ENCODE peak calls at places on chromosomes 1 and 21, in eight cellular contexts. One of them, this sample, is unnamed.

GRCh38 chr1:30160999-30161689 is 562.2 kb downstream of the MATN1 start:
- DNase-seq in tibial nerve: no peak
- DNase-seq in GDM1: no peak
- DNase-seq in neural crest cell: no peak
- DNase-seq in T follicular helper cell: no peak
- DNase-seq in ELF-1: no peak
- DNase-seq in stimulated activated naive CD8-positive, alpha-beta T cell treated with anti-CD3 and anti-CD28 coated beads, Interleukin-15, Interleukin-2, amounts not matched to agents 100 U/mL and 50 U/mL, for 24 hours: no peak
- DNase-seq in type B pancreatic cell: peak; percentile 34
- DNase-seq in this sample: no peak

GRCh38 chr1:169509354-169509753 is 23.6 kb upstream of the SLC19A2 start:
- DNase-seq in tibial nerve: no peak
- DNase-seq in GDM1: no peak
- DNase-seq in neural crest cell: no peak
- DNase-seq in T follicular helper cell: no peak
- DNase-seq in ELF-1: no peak
- DNase-seq in stimulated activated naive CD8-positive, alpha-beta T cell treated with anti-CD3 and anti-CD28 coated beads, Interleukin-15, Interleukin-2, amounts not matched to agents 100 U/mL and 50 U/mL, for 24 hours: no peak
- DNase-seq in type B pancreatic cell: no peak
- DNase-seq in this sample: no peak

GRCh38 chr1:177954076-177954475 is 15.8 kb downstream of the SEC16B start:
- DNase-seq in tibial nerve: no peak
- DNase-seq in GDM1: no peak
- DNase-seq in neural crest cell: no peak
- DNase-seq in T follicular helper cell: no peak
- DNase-seq in ELF-1: no peak
- DNase-seq in stimulated activated naive CD8-positive, alpha-beta T cell treated with anti-CD3 and anti-CD28 coated beads, Interleukin-15, Interleukin-2, amounts not matched to agents 100 U/mL and 50 U/mL, for 24 hours: no peak
- DNase-seq in type B pancreatic cell: no peak
- DNase-seq in this sample: no peak

GRCh38 chr1:162627662-162628296 is 4.5 kb upstream of the DDR2 start:
- DNase-seq in tibial nerve: no peak
- DNase-seq in GDM1: peak; percentile 2
- DNase-seq in neural crest cell: no peak
- DNase-seq in T follicular helper cell: no peak
- DNase-seq in ELF-1: no peak
- DNase-seq in stimulated activated naive CD8-positive, alpha-beta T cell treated with anti-CD3 and anti-CD28 coated beads, Interleukin-15, Interleukin-2, amounts not matched to agents 100 U/mL and 50 U/mL, for 24 hours: no peak
- DNase-seq in type B pancreatic cell: no peak
- DNase-seq in this sample: no peak

GRCh38 chr1:1406101-1406820 is 832 bp downstream of the MRPL20 start:
- DNase-seq in tibial nerve: no peak
- DNase-seq in GDM1: no peak
- DNase-seq in neural crest cell: no peak
- DNase-seq in T follicular helper cell: no peak
- DNase-seq in ELF-1: no peak
- DNase-seq in stimulated activated naive CD8-positive, alpha-beta T cell treated with anti-CD3 and anti-CD28 coated beads, Interleukin-15, Interleukin-2, amounts not matched to agents 100 U/mL and 50 U/mL, for 24 hours: peak; percentile 37
- DNase-seq in type B pancreatic cell: no peak
- DNase-seq in this sample: no peak

GRCh38 chr1:88327391-88328267 is 356.4 kb upstream of the PKN2 start:
- DNase-seq in tibial nerve: no peak
- DNase-seq in GDM1: no peak
- DNase-seq in neural crest cell: no peak
- DNase-seq in T follicular helper cell: no peak
- DNase-seq in ELF-1: peak; percentile 4
- DNase-seq in stimulated activated naive CD8-positive, alpha-beta T cell treated with anti-CD3 and anti-CD28 coated beads, Interleukin-15, Interleukin-2, amounts not matched to agents 100 U/mL and 50 U/mL, for 24 hours: no peak
- DNase-seq in type B pancreatic cell: no peak
- DNase-seq in this sample: no peak

GRCh38 chr1:112807117-112807516 is 92.0 kb upstream of the PPM1J start:
- DNase-seq in tibial nerve: no peak
- DNase-seq in GDM1: no peak
- DNase-seq in neural crest cell: no peak
- DNase-seq in T follicular helper cell: no peak
- DNase-seq in ELF-1: peak; percentile 84
- DNase-seq in stimulated activated naive CD8-positive, alpha-beta T cell treated with anti-CD3 and anti-CD28 coated beads, Interleukin-15, Interleukin-2, amounts not matched to agents 100 U/mL and 50 U/mL, for 24 hours: no peak
- DNase-seq in type B pancreatic cell: no peak
- DNase-seq in this sample: no peak

GRCh38 chr21:43944181-43944633 is 67.9 kb upstream of the TRAPPC10 start:
- DNase-seq in tibial nerve: no peak
- DNase-seq in GDM1: no peak
- DNase-seq in neural crest cell: peak; percentile 20
- DNase-seq in T follicular helper cell: no peak
- DNase-seq in ELF-1: peak; percentile 21
- DNase-seq in stimulated activated naive CD8-positive, alpha-beta T cell treated with anti-CD3 and anti-CD28 coated beads, Interleukin-15, Interleukin-2, amounts not matched to agents 100 U/mL and 50 U/mL, for 24 hours: no peak
- DNase-seq in type B pancreatic cell: no peak
- DNase-seq in this sample: no peak

GRCh38 chr1:36248250-36248894 is 24.1 kb downstream of the THRAP3 start:
- DNase-seq in tibial nerve: no peak
- DNase-seq in GDM1: no peak
- DNase-seq in neural crest cell: no peak
- DNase-seq in T follicular helper cell: no peak
- DNase-seq in ELF-1: peak; percentile 16
- DNase-seq in stimulated activated naive CD8-positive, alpha-beta T cell treated with anti-CD3 and anti-CD28 coated beads, Interleukin-15, Interleukin-2, amounts not matched to agents 100 U/mL and 50 U/mL, for 24 hours: no peak
- DNase-seq in type B pancreatic cell: no peak
- DNase-seq in this sample: no peak

GRCh38 chr1:222372221-222372620 is 175.7 kb downstream of the HHIPL2 start:
- DNase-seq in tibial nerve: no peak
- DNase-seq in GDM1: no peak
- DNase-seq in neural crest cell: no peak
- DNase-seq in T follicular helper cell: no peak
- DNase-seq in ELF-1: no peak
- DNase-seq in stimulated activated naive CD8-positive, alpha-beta T cell treated with anti-CD3 and anti-CD28 coated beads, Interleukin-15, Interleukin-2, amounts not matched to agents 100 U/mL and 50 U/mL, for 24 hours: no peak
- DNase-seq in type B pancreatic cell: no peak
- DNase-seq in this sample: no peak

GRCh38 chr1:163202833-163203451 is at the start of gene RGS5:
- DNase-seq in tibial nerve: no peak
- DNase-seq in GDM1: no peak
- DNase-seq in neural crest cell: no peak
- DNase-seq in T follicular helper cell: no peak
- DNase-seq in ELF-1: peak; percentile 94
- DNase-seq in stimulated activated naive CD8-positive, alpha-beta T cell treated with anti-CD3 and anti-CD28 coated beads, Interleukin-15, Interleukin-2, amounts not matched to agents 100 U/mL and 50 U/mL, for 24 hours: no peak
- DNase-seq in type B pancreatic cell: no peak
- DNase-seq in this sample: no peak